ENCODE peak calls at places on chromosome 21, in nine cellular contexts. B is fibroblast of lung, C is mammary epithelial cell, S is PC-9, L is psoas muscle, Z is heart left ventricle, U is SJSA1, I is transverse colon, V is tibial nerve. O is an unnamed sample. For H3K27me3 and H3K4me1, the result is how much of the 10 kb centered on the place peaks cover.

GRCh38 chr21:25734654-25735220 is at the start of the genes ATP5PF and GABPA:
- DNase-seq in I (peak), C (peak), U (peak), B (peak), Z (peak), V (peak), S (peak), L (peak), O (peak)

GRCh38 chr21:34707876-34708325 is 39.1 kb downstream of the CLIC6 start:
- DNase-seq in L (no peak), C (no peak), I (no peak), V (no peak), Z (no peak), B (no peak), U (no peak), S (no peak), O (no peak)

GRCh38 chr21:15775981-15776380 is 46.2 kb downstream of the USP25 start:
- DNase-seq in L (no peak), U (no peak), V (no peak), Z (no peak), C (peak), B (peak), I (no peak), S (no peak), O (no peak)

GRCh38 chr21:44596068-44596725 is 3.9 kb upstream of the KRTAP10-6 start:
- DNase-seq in B (no peak), I (no peak), U (peak), Z (no peak), S (no peak), C (peak), L (no peak), V (no peak), O (no peak)

GRCh38 chr21:17611414-17612022 is 1.2 kb downstream of the BTG3 start:
- DNase-seq in L (peak), Z (peak), I (peak), V (peak), B (peak), U (peak), S (peak), C (peak), O (peak)

GRCh38 chr21:33234618-33235520 is 5.1 kb downstream of the IFNAR2 start:
- DNase-seq in L (no peak), Z (no peak), B (no peak), C (no peak), S (no peak), I (no peak), V (no peak), U (no peak), O (no peak)

GRCh38 chr21:32112194-32112593 is 166.7 kb downstream of the MIS18A start:
- DNase-seq in V (no peak), C (no peak), U (no peak), L (no peak), S (no peak), I (no peak), Z (no peak), B (no peak), O (no peak)

GRCh38 chr21:35021546-35021945 is 27.6 kb downstream of the RUNX1 start:
- DNase-seq in I (no peak), S (no peak), L (no peak), U (no peak), C (no peak), Z (no peak), B (no peak), V (no peak), O (no peak)

GRCh38 chr21:43333301-43334062 is 93.4 kb downstream of the SIK1 start:
- DNase-seq in Z (peak), V (peak), S (peak), U (peak), B (peak), I (no peak), C (peak), L (peak), O (peak)

GRCh38 chr21:16040601-16041000 is 310.8 kb downstream of the USP25 start:
- DNase-seq in I (no peak), L (no peak), B (peak), C (peak), Z (no peak), U (no peak), V (no peak), S (no peak), O (no peak)

GRCh38 chr21:31284797-31285397 is 59.2 kb downstream of the TIAM1 start:
- DNase-seq in B (peak), Z (no peak), I (no peak), C (peak), V (no peak), S (peak), L (no peak), U (peak), O (no peak)

GRCh38 chr21:44962481-44962966 is 22.7 kb downstream of the SLX9 start:
- DNase-seq in S (no peak), L (peak), U (peak), Z (no peak), B (peak), I (no peak), C (peak), V (no peak), O (no peak)

GRCh38 chr21:40422851-40423635 is 423.9 kb downstream of the DSCAM start:
- DNase-seq in S (no peak), L (no peak), I (no peak), U (no peak), Z (no peak), V (no peak), C (no peak), B (no peak), O (no peak)

GRCh38 chr21:41164981-41165650 is 2.8 kb upstream of the BACE2 start:
- DNase-seq in B (peak), S (peak), I (peak), L (no peak), U (no peak), V (peak), C (peak), Z (no peak), O (no peak)

GRCh38 chr21:29114765-29115164 is 15.7 kb upstream of the MAP3K7CL start:
- DNase-seq in B (peak), C (peak), I (no peak), Z (no peak), S (peak), U (no peak), L (no peak), V (no peak), O (no peak)

GRCh38 chr21:34569381-34569979 is 45.4 kb downstream of the RCAN1 start:
- DNase-seq in Z (no peak), B (no peak), I (no peak), V (no peak), S (no peak), C (no peak), U (no peak), L (no peak), O (no peak)

GRCh38 chr21:33854604-33855003 is 61.0 kb downstream of the ATP5PO start:
- DNase-seq in Z (no peak), B (no peak), S (peak), V (no peak), C (peak), L (no peak), U (no peak), I (no peak), O (no peak)

GRCh38 chr21:18460979-18461378 is 57.4 kb upstream of the TMPRSS15 start:
- DNase-seq in S (no peak), L (no peak), V (no peak), Z (no peak), U (no peak), I (no peak), B (no peak), C (no peak), O (no peak)

GRCh38 chr21:29606613-29607012 is 307.9 kb downstream of the BACH1 start:
- DNase-seq in I (no peak), V (no peak), U (no peak), L (no peak), B (no peak), C (peak), S (no peak), Z (no peak), O (no peak)

GRCh38 chr21:33078907-33079582 is 9.1 kb downstream of the OLIG1 start:
- DNase-seq in B (peak), I (no peak), C (peak), L (no peak), U (peak), Z (no peak), V (no peak), S (peak), O (no peak)

GRCh38 chr21:44520326-44521300 is 19.4 kb downstream of the KRTAP10-1 start:
- DNase-seq in L (peak), S (no peak), B (no peak), U (no peak), Z (no peak), V (no peak), I (no peak), C (no peak), O (no peak)

GRCh38 chr21:26107439-26107838 is 63.1 kb downstream of the APP start:
- DNase-seq in Z (no peak), S (no peak), I (no peak), L (no peak), B (no peak), U (no peak), C (no peak), V (no peak), O (no peak)

GRCh38 chr21:46145159-46145839 is 10.1 kb downstream of the FTCD start:
- DNase-seq in S (no peak), B (no peak), V (no peak), U (no peak), L (peak), I (no peak), C (no peak), Z (no peak), O (no peak)

GRCh38 chr21:46144464-46145070 is 10.8 kb downstream of the FTCD start:
- DNase-seq in I (no peak), V (no peak), U (no peak), B (no peak), L (peak), Z (no peak), C (no peak), S (no peak), O (no peak)

GRCh38 chr21:46139686-46140085 is 15.7 kb downstream of the FTCD start:
- DNase-seq in V (no peak), U (no peak), B (no peak), L (no peak), Z (no peak), S (no peak), C (no peak), I (no peak), O (no peak)

GRCh38 chr21:46141767-46142580 is 13.4 kb downstream of the FTCD start:
- DNase-seq in V (no peak), I (no peak), C (no peak), L (peak), B (no peak), S (no peak), U (no peak), Z (no peak), O (no peak)

GRCh38 chr21:46142581-46143473 is 12.6 kb downstream of the FTCD start:
- DNase-seq in L (peak), Z (no peak), V (no peak), U (no peak), I (no peak), C (no peak), S (no peak), B (no peak), O (no peak)
- H3K27me3 ChIP-seq in L (under half), Z (under half), V (under half), U (under half), I (under half), C (under half), S (under half), B (under half), O (under half)

GRCh38 chr21:38987551-38988210 is 182.0 kb downstream of the ETS2 start:
- DNase-seq in V (no peak), C (no peak), B (no peak), I (no peak), S (no peak), L (no peak), U (no peak), Z (no peak), O (no peak)
- H3K4me1 ChIP-seq in V (under half), C (under half), B (half or more), I (half or more), S (under half), L (half or more), U (half or more), Z (half or more), O (half or more)

DNA sequence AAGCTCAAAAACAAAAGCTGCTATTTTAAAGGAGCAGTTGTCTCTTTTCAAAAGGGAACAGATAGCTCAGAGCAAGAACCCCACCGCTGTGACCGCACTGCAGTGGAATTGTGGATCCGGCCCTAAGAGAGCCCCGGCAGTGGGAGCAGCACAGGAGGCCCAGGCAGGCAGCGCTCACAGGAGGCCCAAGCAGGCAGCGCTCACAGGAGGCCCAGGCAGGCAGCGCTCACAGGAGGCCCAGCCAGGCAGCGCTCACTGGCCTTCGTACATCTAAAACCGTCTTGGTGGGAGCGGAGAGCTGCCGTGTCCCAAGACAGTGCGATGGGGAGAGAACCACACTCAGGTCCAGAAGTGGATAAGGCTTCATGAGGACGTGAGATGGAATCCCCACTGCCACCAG is 4.0 kb downstream of the TFF3 start:
- DNase-seq in S (no peak), V (no peak), U (peak), C (no peak), I (no peak), B (no peak), L (no peak), Z (no peak), O (no peak)
- H3K27me3 ChIP-seq in S (under half), V (under half), U (under half), C (under half), I (under half), B (under half), L (under half), Z (under half), O (under half)

GRCh38 chr21:37381883-37382585 is 15.5 kb downstream of the DYRK1A start:
- DNase-seq in L (no peak), I (no peak), U (no peak), Z (no peak), V (no peak), C (no peak), B (no peak), S (no peak), O (no peak)

GRCh38 chr21:37384416-37384815 is 17.8 kb downstream of the DYRK1A start:
- DNase-seq in V (no peak), B (no peak), U (no peak), S (no peak), L (no peak), I (no peak), Z (no peak), C (no peak), O (no peak)

GRCh38 chr21:37385179-37385765 is 18.7 kb downstream of the DYRK1A start:
- DNase-seq in B (no peak), U (no peak), L (no peak), V (no peak), I (no peak), Z (no peak), S (no peak), C (no peak), O (no peak)

GRCh38 chr21:37383066-37383465 is 16.5 kb downstream of the DYRK1A start:
- DNase-seq in Z (no peak), I (no peak), S (no peak), L (no peak), V (no peak), U (no peak), C (no peak), B (no peak), O (no peak)

DNA sequence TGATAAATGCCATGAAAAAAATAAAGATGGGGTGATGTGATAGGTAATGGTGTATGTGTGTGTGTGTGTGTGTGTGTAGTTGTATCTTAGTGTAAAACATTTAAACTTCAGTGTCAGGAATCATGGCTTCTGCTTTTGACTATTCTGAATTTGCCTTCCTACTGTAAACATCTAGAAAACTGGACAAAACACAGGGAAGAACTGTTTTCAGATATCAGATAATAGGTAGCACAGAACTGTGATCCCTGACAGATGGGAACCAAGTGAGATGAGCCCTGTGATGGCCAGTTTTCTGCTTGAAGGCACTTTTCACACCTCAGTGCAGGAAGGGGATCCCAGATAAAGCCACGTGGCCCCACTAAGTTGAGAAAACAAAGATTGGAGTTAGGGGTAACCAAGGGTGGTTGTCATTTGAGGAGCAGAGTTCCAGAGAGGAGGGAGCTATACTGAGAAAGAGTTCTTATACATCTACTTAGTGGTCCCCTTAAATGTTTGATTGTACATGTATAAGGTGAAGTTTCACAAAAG is 17.3 kb downstream of the DYRK1A start:
- DNase-seq in S (no peak), Z (no peak), V (no peak), I (no peak), U (no peak), B (no peak), L (no peak), C (no peak), O (no peak)
- H3K4me1 ChIP-seq in S (under half), Z (under half), V (half or more), I (half or more), U (under half), B (under half), L (half or more), C (under half), O (under half)

O was measured in right atrium auricular region.